ENCODE peak calls at places on chromosomes 2 and 18, in four cellular contexts. Z, S, E and N are unnamed samples. For H3K9me3, the result is how much of the 10 kb centered on the place peaks cover.

GRCh38 chr2:208280933-208281332 is 14.9 kb downstream of the PIKFYVE start:
- DNase-seq in E (no peak), Z (peak), S (peak), N (no peak)

GRCh38 chr2:183665976-183666375 is 541.7 kb downstream of the NUP35 start:
- DNase-seq in E (no peak), S (peak), Z (no peak), N (no peak)

GRCh38 chr2:181466661-181467576 is 9.7 kb downstream of the ITGA4 start:
- DNase-seq in S (peak), E (peak), Z (peak), N (peak)

GRCh38 chr2:73089270-73090030 is 17.9 kb upstream of the SFXN5 start:
- DNase-seq in Z (peak), E (no peak), S (peak), N (peak)

GRCh38 chr18:71116535-71116934 is 827.7 kb downstream of the SOCS6 start:
- DNase-seq in Z (no peak), E (no peak), S (no peak), N (no peak)

GRCh38 chr18:649341-649740 is 8.1 kb upstream of the TYMS start:
- DNase-seq in S (no peak), E (no peak), Z (peak), N (no peak)

GRCh38 chr2:113056501-113056900 is 2.5 kb upstream of the IL36RN start:
- DNase-seq in Z (no peak), E (no peak), S (no peak), N (no peak)

GRCh38 chr2:143720093-143720664 is 591.0 kb downstream of the ARHGAP15 start:
- DNase-seq in Z (no peak), E (peak), S (peak), N (peak)

GRCh38 chr2:46827274-46827930 is 88.2 kb downstream of the MCFD2 start:
- DNase-seq in S (peak), E (no peak), Z (peak), N (peak)

GRCh38 chr2:166343467-166343866 is 32.3 kb downstream of the SCN9A start:
- DNase-seq in S (no peak), E (no peak), Z (no peak), N (peak)

GRCh38 chr2:89851583-89851905 is 1160.1 kb downstream of the RPIA start:
- DNase-seq in E (no peak), Z (no peak), S (no peak), N (no peak)

GRCh38 chr2:61582191-61582590 is 44.0 kb upstream of the XPO1 start:
- DNase-seq in Z (no peak), S (no peak), E (no peak), N (peak)
- H3K27ac ChIP-seq in Z (no peak), S (no peak), E (no peak), N (no peak)

GRCh38 chr2:16071039-16071864 is 130.9 kb downstream of the MYCN start:
- DNase-seq in S (no peak), Z (no peak), E (no peak), N (no peak)

GRCh38 chr2:16071865-16072637 is 131.7 kb downstream of the MYCN start:
- DNase-seq in S (no peak), E (no peak), Z (no peak), N (no peak)

GRCh38 chr2:16069663-16069932 is 129.2 kb downstream of the MYCN start:
- DNase-seq in Z (no peak), E (no peak), S (no peak), N (no peak)

GRCh38 chr2:16069933-16070647 is 129.7 kb downstream of the MYCN start:
- DNase-seq in S (no peak), E (peak), Z (no peak), N (peak)

GRCh38 chr2:16070648-16070971 is 130.3 kb downstream of the MYCN start:
- DNase-seq in E (no peak), S (no peak), Z (no peak), N (no peak)
- H3K9me3 ChIP-seq in E (under half), S (under half), Z (under half), N (under half)

GRCh38 chr2:36963734-36964133 is 2.6 kb downstream of the STRN start:
- DNase-seq in Z (no peak), E (no peak), S (no peak), N (no peak)

GRCh38 chr2:36966370-36967235 is at the start of gene STRN:
- DNase-seq in Z (peak), S (peak), E (peak), N (peak)

GRCh38 chr2:36965751-36966369 is 476 bp downstream of the STRN start:
- DNase-seq in E (peak), S (no peak), Z (no peak), N (peak)

GRCh38 chr2:36964496-36965058 is 1.8 kb downstream of the STRN start:
- DNase-seq in S (no peak), Z (no peak), E (no peak), N (no peak)

GRCh38 chr2:36965196-36965595 is 1.1 kb downstream of the STRN start:
- DNase-seq in S (no peak), Z (peak), E (no peak), N (no peak)
- H3K9ac ChIP-seq in S (no peak), Z (peak), E (no peak), N (peak)

DNA sequence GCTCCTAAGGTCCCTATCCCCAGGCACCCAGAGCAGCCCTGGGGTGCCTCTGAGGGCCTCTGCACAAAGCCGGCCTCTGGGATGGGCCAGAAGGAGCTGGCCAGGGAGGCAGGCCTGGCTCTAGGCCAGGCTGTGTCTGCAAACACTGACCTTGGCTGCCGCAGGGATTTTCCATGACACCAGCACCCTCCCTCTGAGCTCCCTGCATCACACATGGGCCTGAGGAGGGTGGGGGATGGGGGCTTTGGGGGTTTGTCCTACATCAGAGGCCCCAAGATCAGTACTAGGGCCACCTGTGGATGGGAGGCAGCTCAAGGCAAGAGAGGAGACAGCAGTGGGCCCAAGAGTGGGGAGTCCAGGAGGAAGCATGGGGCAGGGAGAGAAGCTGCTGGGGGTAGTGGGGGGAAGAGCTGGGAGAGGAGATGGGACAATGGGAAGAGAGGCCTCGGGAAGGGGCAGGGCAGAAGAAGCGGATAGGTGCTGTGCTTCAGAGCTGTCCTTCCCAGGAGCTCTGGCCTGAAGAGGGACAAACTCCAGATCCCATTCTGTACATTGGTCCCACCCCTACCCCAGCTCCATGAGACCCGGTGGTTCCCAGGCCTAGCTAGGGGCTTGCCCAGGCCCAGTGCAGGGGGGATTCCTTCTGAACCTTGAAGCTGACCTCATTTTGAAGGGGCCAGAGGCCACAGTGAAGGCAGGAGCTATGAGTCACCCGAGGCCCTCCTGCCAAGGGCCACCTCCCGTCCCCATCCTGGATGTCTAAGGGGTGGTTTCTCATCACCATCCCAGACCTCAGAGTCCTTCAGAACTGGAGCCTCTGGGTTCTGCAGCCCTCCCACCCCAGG is 28.0 kb downstream of the KCNK3 start:
- DNase-seq in S (peak), E (no peak), Z (peak), N (no peak)
- H3K27ac ChIP-seq in S (no peak), E (no peak), Z (no peak), N (no peak)

GRCh38 chr2:176156959-176157498 is at the start of gene HOXD3:
- DNase-seq in S (peak), Z (no peak), E (no peak), N (peak)

GRCh38 chr2:176154853-176155252 is 2.3 kb upstream of the HOXD3 start:
- DNase-seq in E (no peak), Z (no peak), S (no peak), N (no peak)

GRCh38 chr2:176157499-176158305 is 595 bp downstream of the HOXD3 start:
- DNase-seq in S (peak), E (no peak), Z (no peak), N (peak)

GRCh38 chr2:176156301-176156958 is 677 bp upstream of the HOXD3 start:
- DNase-seq in S (no peak), Z (no peak), E (no peak), N (peak)

GRCh38 chr2:176155341-176156044 is 1.6 kb upstream of the HOXD3 start:
- DNase-seq in S (no peak), E (no peak), Z (no peak), N (peak)
- H3K9me3 ChIP-seq in S (under half), E (under half), Z (under half), N (under half)